ENCODE peak calls at places on chromosomes 3 and 15, in four cellular contexts. U is body of pancreas, A is foreskin keratinocyte, N is uterus. W is an unnamed sample.

GRCh38 chr3:64150527-64151238 is 74.6 kb downstream of the PRICKLE2 start:
- DNase-seq in N (peak; percentile 32), A (peak; percentile 73), U (peak; percentile 83), W (peak; percentile 86)

GRCh38 chr3:102235679-102236078 is 199.1 kb upstream of the ZPLD1 start:
- DNase-seq in A (no peak), U (no peak), N (no peak), W (peak; percentile 60)

GRCh38 chr15:80518522-80518921 is 114.3 kb downstream of the ARNT2 start:
- DNase-seq in U (no peak), A (no peak), N (no peak), W (no peak)

GRCh38 chr15:57376695-57377477 is 581 bp downstream of the CGNL1 start:
- DNase-seq in A (no peak), U (peak; percentile 68), N (peak; percentile 57), W (peak; percentile 55)

GRCh38 chr3:165642761-165643432 is 194.3 kb downstream of the BCHE start:
- DNase-seq in U (peak; percentile 65), A (peak; percentile 98), N (peak; percentile 75), W (no peak)

GRCh38 chr15:36938131-36938530 is 162.2 kb downstream of the MEIS2 start:
- DNase-seq in N (no peak), A (no peak), U (no peak), W (no peak)

GRCh38 chr15:65638681-65639089 is 16.9 kb downstream of the SLC24A1 start:
- DNase-seq in N (no peak), A (peak; percentile 60), U (peak; percentile 16), W (peak; percentile 10)

GRCh38 chr3:14057701-14058100 is 67.0 kb downstream of the CHCHD4 start:
- DNase-seq in A (no peak), N (no peak), U (no peak), W (no peak)

GRCh38 chr3:129402616-129403015 is 25.8 kb downstream of the EFCAB12 start:
- DNase-seq in N (no peak), A (no peak), U (no peak), W (no peak)

GRCh38 chr3:53030864-53031445 is 14.9 kb downstream of the SFMBT1 start:
- DNase-seq in U (no peak), A (no peak), N (no peak), W (peak; percentile 12)
- H3K27ac ChIP-seq in U (no peak overlapping the region), A (no peak overlapping the region), N (no peak overlapping the region), W (no peak overlapping the region)

GRCh38 chr3:127424766-127425504 is 137.1 kb upstream of the PRR20G start:
- DNase-seq in N (no peak), U (no peak), A (no peak), W (no peak)
- H3K4me1 ChIP-seq in N (no peaks in the 10 kb centered on the region), U (no peaks in the 10 kb centered on the region), A (no peaks in the 10 kb centered on the region), W (no peaks in the 10 kb centered on the region)

GRCh38 chr3:25426408-25426807 is 1.7 kb upstream of the RARB start:
- DNase-seq in A (peak; percentile 61), N (no peak), U (no peak), W (peak; percentile 69)
- H3K27ac ChIP-seq in A (no peak overlapping the region), N (peak overlapping the region; percentile 95), U (no peak overlapping the region), W (peak overlapping the region; percentile 2)

GRCh38 chr3:107916166-107916565 is 174.7 kb downstream of the CD47 start:
- DNase-seq in N (no peak), A (no peak), U (no peak), W (peak; percentile 71)
- H3K4me1 ChIP-seq in N (no peaks in the 10 kb centered on the region), A (no peaks in the 10 kb centered on the region), U (no peaks in the 10 kb centered on the region), W (no peaks in the 10 kb centered on the region)

W was measured in thyroid gland.